ENCODE peak calls at places on chromosomes 7 and 10, in nine cellular contexts. J, X, L, H, I, B, A, T and Y are unnamed samples. For H3K4me1 and H3K36me3, the result is how much of the 10 kb centered on the place peaks cover.

GRCh38 chr10:48358162-48358561 is 51.7 kb downstream of the MAPK8 start:
- DNase-seq in J (no peak), X (no peak), L (no peak), H (no peak), I (no peak), B (no peak), A (no peak), T (no peak), Y (no peak)

GRCh38 chr10:25547391-25547790 is 372.6 kb downstream of the GPR158 start:
- DNase-seq in J (no peak), X (no peak), L (no peak), H (no peak), I (no peak), B (no peak), A (no peak), T (no peak), Y (no peak)

GRCh38 chr7:37040330-37040729 is 316.0 kb upstream of the AOAH start:
- DNase-seq in J (no peak), X (no peak), L (no peak), H (no peak), I (no peak), B (no peak), A (peak), T (no peak), Y (no peak)

GRCh38 chr10:6409982-6410694 is 169.9 kb downstream of the PRKCQ start:
- DNase-seq in J (no peak), X (no peak), L (no peak), H (no peak), I (no peak), B (peak), A (peak), T (no peak), Y (peak)

GRCh38 chr10:98433881-98434732 is 12.6 kb downstream of the HPS1 start:
- DNase-seq in J (no peak), X (no peak), L (peak), H (no peak), I (no peak), B (no peak), A (peak), T (no peak), Y (no peak)

GRCh38 chr7:16338065-16338464 is 83.3 kb downstream of the CRPPA start:
- DNase-seq in J (no peak), X (no peak), L (no peak), H (no peak), I (no peak), B (no peak), A (no peak), T (no peak), Y (no peak)

GRCh38 chr7:35250941-35251340 is 3.0 kb downstream of the TBX20 start:
- DNase-seq in J (peak), X (no peak), L (no peak), H (no peak), I (no peak), B (no peak), A (no peak), T (no peak), Y (no peak)

GRCh38 chr10:133134411-133135115 is 25.5 kb upstream of the KNDC1 start:
- DNase-seq in J (no peak), X (no peak), L (no peak), H (no peak), I (no peak), B (no peak), A (no peak), T (no peak), Y (no peak)

GRCh38 chr7:47153076-47153475 is 428.8 kb downstream of the TNS3 start:
- DNase-seq in J (peak), X (no peak), L (peak), H (peak), I (peak), B (no peak), A (peak), T (peak), Y (no peak)

GRCh38 chr10:89158446-89158845 is 48.7 kb downstream of the CH25H start:
- DNase-seq in J (no peak), X (no peak), L (no peak), H (no peak), I (no peak), B (no peak), A (peak), T (no peak), Y (no peak)

GRCh38 chr10:89160339-89160738 is 46.8 kb downstream of the CH25H start:
- DNase-seq in J (no peak), X (no peak), L (no peak), H (no peak), I (no peak), B (no peak), A (no peak), T (no peak), Y (no peak)

GRCh38 chr10:89163265-89163995 is 43.7 kb downstream of the CH25H start:
- DNase-seq in J (no peak), X (no peak), L (no peak), H (peak), I (peak), B (peak), A (no peak), T (no peak), Y (peak)

GRCh38 chr10:89156161-89156560 is 51.0 kb downstream of the CH25H start:
- DNase-seq in J (no peak), X (no peak), L (no peak), H (no peak), I (no peak), B (no peak), A (no peak), T (no peak), Y (no peak)

GRCh38 chr10:89159761-89160160 is 47.4 kb downstream of the CH25H start:
- DNase-seq in J (no peak), X (no peak), L (no peak), H (no peak), I (no peak), B (no peak), A (no peak), T (no peak), Y (no peak)
- H3K4me1 ChIP-seq in J (under half), X (under half), L (under half), H (under half), I (under half), B (under half), A (under half), T (under half), Y (under half)

GRCh38 chr7:74103219-74103772 is 19.7 kb downstream of the LIMK1 start:
- DNase-seq in J (no peak), X (no peak), L (peak), H (no peak), I (no peak), B (no peak), A (no peak), T (no peak), Y (no peak)
- H3K36me3 ChIP-seq in J (under half), X (half or more), L (under half), H (half or more), I (under half), B (under half), A (under half), T (under half), Y (under half)

DNA sequence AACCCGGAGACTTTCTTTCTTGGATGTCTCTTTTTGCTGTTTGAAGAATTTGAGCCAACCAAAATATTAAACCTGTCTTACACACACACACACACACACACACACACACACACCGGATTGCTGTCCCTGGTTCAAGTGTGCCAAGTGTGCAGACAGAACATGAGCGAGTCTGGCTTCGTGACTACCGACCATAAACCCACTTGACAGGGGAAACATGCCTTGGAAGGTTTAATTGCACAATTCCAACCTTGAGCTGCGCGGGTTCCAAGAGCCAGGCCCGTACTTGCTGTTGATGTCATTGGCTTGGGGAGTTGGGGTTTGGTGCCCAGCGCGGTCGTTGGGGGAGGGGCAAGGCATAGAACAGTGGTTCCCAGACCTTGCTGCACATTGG is 1.7 kb downstream of the EGFR start:
- DNase-seq in J (no peak), X (no peak), L (peak), H (peak), I (peak), B (no peak), A (peak), T (no peak), Y (no peak)
- H3K27ac ChIP-seq in J (no peak), X (peak), L (peak), H (peak), I (peak), B (no peak), A (peak), T (no peak), Y (no peak)

GRCh38 chr10:80448204-80448603 is 5.9 kb upstream of the TSPAN14 start:
- DNase-seq in J (no peak), X (no peak), L (no peak), H (no peak), I (no peak), B (no peak), A (no peak), T (no peak), Y (no peak)
- H3K4me1 ChIP-seq in J (under half), X (under half), L (under half), H (under half), I (half or more), B (under half), A (under half), T (half or more), Y (under half)

GRCh38 chr7:79882916-79883315 is 251.7 kb upstream of the GNAI1 start:
- DNase-seq in J (no peak), X (no peak), L (no peak), H (no peak), I (no peak), B (no peak), A (no peak), T (no peak), Y (no peak)

GRCh38 chr7:79874797-79875196 is 259.8 kb upstream of the GNAI1 start:
- DNase-seq in J (no peak), X (no peak), L (no peak), H (no peak), I (no peak), B (no peak), A (no peak), T (no peak), Y (no peak)

GRCh38 chr7:79876769-79877362 is 257.8 kb upstream of the GNAI1 start:
- DNase-seq in J (no peak), X (no peak), L (peak), H (no peak), I (no peak), B (no peak), A (peak), T (no peak), Y (no peak)

GRCh38 chr7:79880312-79880711 is 254.3 kb upstream of the GNAI1 start:
- DNase-seq in J (no peak), X (no peak), L (no peak), H (no peak), I (no peak), B (no peak), A (no peak), T (no peak), Y (no peak)

DNA sequence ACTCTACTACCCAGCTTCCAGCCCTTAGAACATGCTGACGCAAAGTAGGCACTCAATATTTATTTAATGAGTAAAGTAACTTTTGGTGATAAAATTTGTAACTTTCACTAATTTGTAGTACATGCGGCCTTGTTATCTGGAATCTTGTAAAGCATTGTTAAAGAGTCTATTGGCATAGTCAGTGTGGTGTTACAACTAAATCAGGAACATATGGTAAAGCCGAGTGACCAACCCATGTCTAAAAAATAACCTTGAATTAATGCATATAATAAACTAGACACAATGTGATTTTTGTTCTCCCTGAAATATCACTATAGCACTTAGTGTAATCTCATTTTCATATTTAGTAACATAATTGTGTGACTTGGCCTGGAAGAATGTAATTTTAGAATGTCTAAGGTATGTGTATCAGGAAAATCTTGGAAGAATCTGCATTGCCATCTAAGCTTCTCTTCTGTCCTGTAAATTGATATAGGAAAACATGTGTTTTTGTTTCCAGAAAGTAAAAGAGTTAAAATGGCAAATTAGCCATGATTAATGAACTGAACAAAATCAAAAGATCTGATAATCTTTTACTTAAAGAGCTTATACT is 256.7 kb upstream of the GNAI1 start:
- DNase-seq in J (no peak), X (no peak), L (no peak), H (no peak), I (no peak), B (no peak), A (peak), T (no peak), Y (no peak)
- H3K36me3 ChIP-seq in J (under half), X (under half), L (under half), H (under half), I (under half), B (under half), A (under half), T (under half), Y (under half)

GRCh38 chr7:29156798-29157461 is 10.6 kb upstream of the CPVL start:
- DNase-seq in J (peak), X (no peak), L (no peak), H (no peak), I (no peak), B (no peak), A (no peak), T (no peak), Y (no peak)

GRCh38 chr7:29161226-29161625 is 14.9 kb upstream of the CPVL start:
- DNase-seq in J (no peak), X (no peak), L (no peak), H (no peak), I (no peak), B (no peak), A (no peak), T (no peak), Y (no peak)

GRCh38 chr7:29162577-29162976 is 16.2 kb upstream of the CPVL start:
- DNase-seq in J (no peak), X (no peak), L (no peak), H (no peak), I (no peak), B (no peak), A (no peak), T (no peak), Y (no peak)

GRCh38 chr7:29160080-29160479 is 13.7 kb upstream of the CPVL start:
- DNase-seq in J (no peak), X (no peak), L (no peak), H (no peak), I (no peak), B (no peak), A (no peak), T (no peak), Y (no peak)

DNA sequence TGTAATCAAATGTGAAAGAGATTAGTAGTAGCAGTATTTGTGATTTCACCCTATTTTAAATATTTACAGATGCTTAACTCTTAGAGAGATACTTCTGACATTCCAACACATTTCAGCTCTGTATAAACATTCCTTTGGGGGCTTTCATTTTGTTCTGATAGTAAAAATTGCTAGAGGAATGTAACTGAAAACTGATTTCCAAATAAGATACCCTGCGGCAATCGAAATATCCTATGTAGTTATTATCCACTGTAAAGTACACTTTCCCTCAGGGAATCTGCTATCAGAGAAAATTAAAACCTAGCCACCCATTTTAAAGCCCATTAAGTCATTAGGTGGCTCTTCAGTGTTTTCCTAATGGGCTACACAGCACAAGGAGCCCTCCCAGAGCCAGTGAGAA is 12.4 kb upstream of the CPVL start:
- DNase-seq in J (no peak), X (no peak), L (no peak), H (no peak), I (no peak), B (no peak), A (no peak), T (no peak), Y (no peak)
- H3K27ac ChIP-seq in J (no peak), X (no peak), L (no peak), H (no peak), I (no peak), B (no peak), A (no peak), T (no peak), Y (no peak)

GRCh38 chr10:52523696-52524095 is 209.6 kb downstream of the DKK1 start:
- DNase-seq in J (no peak), X (no peak), L (no peak), H (no peak), I (no peak), B (no peak), A (no peak), T (no peak), Y (no peak)
- H3K4me1 ChIP-seq in J (under half), X (under half), L (under half), H (under half), I (under half), B (under half), A (under half), T (under half), Y (under half)

GRCh38 chr7:139635521-139636240 is 112.2 kb downstream of the CLEC2L start:
- DNase-seq in J (no peak), X (no peak), L (no peak), H (no peak), I (no peak), B (peak), A (no peak), T (no peak), Y (peak)
- H3K36me3 ChIP-seq in J (under half), X (under half), L (under half), H (under half), I (under half), B (under half), A (half or more), T (half or more), Y (under half)

GRCh38 chr10:94274142-94274787 is 88.5 kb downstream of the NOC3L start:
- DNase-seq in J (no peak), X (peak), L (no peak), H (peak), I (peak), B (no peak), A (no peak), T (no peak), Y (no peak)
- H3K27ac ChIP-seq in J (no peak), X (peak), L (no peak), H (peak), I (peak), B (no peak), A (no peak), T (no peak), Y (no peak)